ENCODE peak calls at places on chromosomes 3 and 15, in six cellular contexts. P is uterus, L is HCT116, N is esophagus squamous epithelium, H is body of pancreas, R is GM12878. A is an unnamed sample.

GRCh38 chr3:55267206-55267930 is 219.7 kb downstream of the WNT5A start:
- DNase-seq in P (no peak), H (no peak), L (no peak), R (no peak), N (no peak), A (no peak)

GRCh38 chr15:81108427-81108826 is 25.6 kb upstream of the CFAP161 start:
- DNase-seq in R (no peak), H (no peak), N (no peak), P (no peak), L (no peak), A (no peak)

GRCh38 chr3:152352559-152352958 is 83.8 kb downstream of the MBNL1 start:
- DNase-seq in L (no peak), H (no peak), P (no peak), N (no peak), R (no peak), A (no peak)

GRCh38 chr3:21703291-21703690 is 47.7 kb downstream of the ZNF385D start:
- DNase-seq in H (no peak), P (no peak), N (no peak), R (no peak), L (no peak), A (no peak)

GRCh38 chr15:36109943-36110658 is 469.3 kb upstream of the CDIN1 start:
- DNase-seq in H (no peak), N (no peak), R (no peak), L (no peak), P (peak), A (no peak)

GRCh38 chr3:113270096-113270495 is 58.7 kb downstream of the BOC start:
- DNase-seq in L (no peak), P (no peak), H (no peak), R (no peak), N (no peak), A (no peak)

GRCh38 chr3:111989061-111989678 is 9.6 kb upstream of the TAGLN3 start:
- DNase-seq in H (no peak), R (no peak), N (no peak), P (no peak), L (peak), A (no peak)

GRCh38 chr15:29773816-29774215 is 48.5 kb downstream of the TJP1 start:
- DNase-seq in N (no peak), L (no peak), P (no peak), H (no peak), R (no peak), A (no peak)

GRCh38 chr15:78212008-78212407 is 22.4 kb downstream of the ACSBG1 start:
- DNase-seq in N (no peak), L (no peak), P (no peak), R (no peak), H (no peak), A (no peak)

GRCh38 chr15:52236015-52236414 is 44.8 kb upstream of the GNB5 start:
- DNase-seq in P (no peak), N (no peak), L (no peak), R (no peak), H (no peak), A (no peak)

GRCh38 chr15:49313650-49314049 is 109.4 kb upstream of the FGF7 start:
- DNase-seq in N (no peak), L (no peak), R (no peak), P (no peak), H (no peak), A (no peak)

GRCh38 chr3:152193673-152194267 is 75.0 kb upstream of the MBNL1 start:
- DNase-seq in N (no peak), P (no peak), L (no peak), R (no peak), H (no peak), A (no peak)

GRCh38 chr3:53030864-53031445 is 14.9 kb downstream of the SFMBT1 start:
- DNase-seq in L (no peak), N (no peak), H (no peak), R (no peak), P (no peak), A (no peak)

GRCh38 chr3:161508852-161509477 is 12.4 kb downstream of the OTOL1 start:
- DNase-seq in P (no peak), H (no peak), N (no peak), L (no peak), R (no peak), A (no peak)

GRCh38 chr3:11200679-11200952 is 46.3 kb downstream of the HRH1 start:
- DNase-seq in H (no peak), N (no peak), L (no peak), R (no peak), P (no peak), A (no peak)

GRCh38 chr3:127667119-127667681 is 5.6 kb upstream of the ABTB1 start:
- DNase-seq in N (no peak), P (no peak), L (no peak), R (no peak), H (no peak), A (no peak)

GRCh38 chr3:24812116-24812515 is 317.5 kb upstream of the THRB start:
- DNase-seq in H (no peak), L (no peak), N (no peak), P (no peak), R (no peak), A (no peak)

GRCh38 chr15:79948095-79948695 is 22.8 kb downstream of the BCL2A1 start:
- DNase-seq in P (no peak), N (no peak), R (no peak), L (no peak), H (no peak), A (no peak)

GRCh38 chr3:73332558-73332957 is 271.1 kb downstream of the EBLN2 start:
- DNase-seq in R (no peak), N (no peak), L (no peak), P (no peak), H (no peak), A (no peak)

GRCh38 chr3:190564175-190564574 is 50.3 kb downstream of the IL1RAP start:
- DNase-seq in R (no peak), N (no peak), H (no peak), P (no peak), L (no peak), A (no peak)

GRCh38 chr3:61877359-61877770 is 316.0 kb downstream of the PTPRG start:
- DNase-seq in P (no peak), R (peak), N (no peak), H (no peak), L (peak), A (no peak)

GRCh38 chr3:134880431-134880830 is 85.4 kb downstream of the EPHB1 start:
- DNase-seq in L (no peak), R (no peak), P (no peak), N (no peak), H (no peak), A (no peak)

GRCh38 chr3:29415824-29416223 is 135.0 kb downstream of the RBMS3 start:
- DNase-seq in N (no peak), L (no peak), R (no peak), P (no peak), H (no peak), A (no peak)

GRCh38 chr3:168951368-168951767 is 712.1 kb downstream of the MECOM start:
- DNase-seq in H (no peak), P (no peak), N (no peak), L (peak), R (no peak), A (no peak)

GRCh38 chr3:188125076-188125475 is 28.9 kb upstream of the LPP start:
- DNase-seq in R (no peak), H (no peak), P (no peak), L (no peak), N (no peak), A (no peak)

GRCh38 chr3:188124184-188124583 is 29.8 kb upstream of the LPP start:
- DNase-seq in L (no peak), P (no peak), N (no peak), R (no peak), H (no peak), A (no peak)

GRCh38 chr3:188122571-188123169 is 31.3 kb upstream of the LPP start:
- DNase-seq in H (no peak), R (no peak), L (no peak), P (no peak), N (no peak), A (no peak)

GRCh38 chr3:188126271-188126670 is 27.7 kb upstream of the LPP start:
- DNase-seq in N (no peak), R (no peak), H (no peak), L (no peak), P (no peak), A (no peak)

DNA sequence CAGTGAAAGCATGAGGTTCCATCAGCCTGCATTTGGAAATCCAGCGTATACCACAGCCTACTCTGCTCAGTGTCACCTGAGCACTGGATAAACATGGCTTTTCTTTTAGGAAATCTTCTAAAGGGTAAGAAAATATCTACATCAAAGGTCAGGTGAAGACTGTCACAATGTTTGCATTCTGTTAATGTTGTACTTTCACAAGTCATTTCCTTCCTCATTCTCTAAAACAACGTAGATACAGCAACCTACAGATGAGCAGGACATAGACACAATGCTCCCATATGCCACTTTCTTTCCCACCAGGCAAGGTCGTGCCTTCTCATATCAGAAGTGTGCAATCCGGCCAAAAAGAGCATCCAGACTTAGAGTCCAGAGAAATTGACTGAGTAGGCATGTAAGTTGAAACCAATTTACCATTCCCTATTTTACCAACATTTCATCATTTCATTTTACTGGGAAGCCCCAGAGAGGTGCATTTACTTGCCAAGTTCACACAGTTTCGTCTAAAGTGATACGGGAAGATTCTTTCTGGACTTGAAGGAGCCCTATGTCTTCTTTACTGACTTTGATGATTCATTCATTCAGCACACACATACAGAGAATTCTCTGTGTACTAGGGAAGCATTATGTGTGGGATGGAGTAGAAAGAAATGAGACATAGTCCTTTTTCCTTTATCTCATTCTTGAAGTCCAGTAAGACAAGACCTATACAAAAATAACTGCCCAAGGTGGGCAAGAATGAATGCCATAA is 30.6 kb upstream of the LPP start:
- DNase-seq in L (no peak), H (no peak), N (no peak), P (no peak), R (no peak), A (no peak)
- TF ChIP-seq POLR2A in L (no peak), H (no peak), N (no peak), P (no peak), R (no peak), A (no peak)

GRCh38 chr3:123110953-123111615 is 44.3 kb downstream of the PDIA5 start:
- DNase-seq in P (no peak), L (no peak), N (no peak), R (no peak), H (no peak), A (no peak)

GRCh38 chr3:123116116-123116515 is 49.3 kb downstream of the PDIA5 start:
- DNase-seq in R (no peak), H (no peak), L (no peak), N (no peak), P (no peak), A (no peak)

GRCh38 chr3:123112232-123112631 is 45.4 kb downstream of the PDIA5 start:
- DNase-seq in R (no peak), H (no peak), P (no peak), L (no peak), N (no peak), A (no peak)

GRCh38 chr3:123111640-123112039 is 44.8 kb downstream of the PDIA5 start:
- DNase-seq in R (no peak), P (no peak), H (no peak), L (no peak), N (no peak), A (no peak)

GRCh38 chr3:123113889-123114450 is 47.1 kb downstream of the PDIA5 start:
- DNase-seq in L (no peak), H (no peak), R (no peak), N (no peak), P (no peak), A (no peak)
- H3K4me3 ChIP-seq in L (no peak), H (no peak), R (no peak), N (no peak), P (no peak), A (no peak)

GRCh38 chr3:170418422-170419300 is at the start of gene CLDN11:
- DNase-seq in R (no peak), P (peak), H (peak), L (no peak), N (no peak), A (no peak)
- TF ChIP-seq CTCF in R (no peak), P (no peak), H (no peak), L (no peak), N (no peak), A (no peak)

GRCh38 chr3:44687898-44688297 is 24.6 kb upstream of the ZNF502 start:
- DNase-seq in N (no peak), H (no peak), L (no peak), R (no peak), P (no peak), A (no peak)

GRCh38 chr3:44682182-44682896 is 30.1 kb upstream of the ZNF502 start:
- DNase-seq in R (no peak), N (no peak), H (no peak), L (no peak), P (no peak), A (no peak)

GRCh38 chr3:44680921-44681455 is 31.5 kb upstream of the ZNF502 start:
- DNase-seq in H (no peak), L (no peak), P (no peak), R (no peak), N (no peak), A (no peak)

DNA sequence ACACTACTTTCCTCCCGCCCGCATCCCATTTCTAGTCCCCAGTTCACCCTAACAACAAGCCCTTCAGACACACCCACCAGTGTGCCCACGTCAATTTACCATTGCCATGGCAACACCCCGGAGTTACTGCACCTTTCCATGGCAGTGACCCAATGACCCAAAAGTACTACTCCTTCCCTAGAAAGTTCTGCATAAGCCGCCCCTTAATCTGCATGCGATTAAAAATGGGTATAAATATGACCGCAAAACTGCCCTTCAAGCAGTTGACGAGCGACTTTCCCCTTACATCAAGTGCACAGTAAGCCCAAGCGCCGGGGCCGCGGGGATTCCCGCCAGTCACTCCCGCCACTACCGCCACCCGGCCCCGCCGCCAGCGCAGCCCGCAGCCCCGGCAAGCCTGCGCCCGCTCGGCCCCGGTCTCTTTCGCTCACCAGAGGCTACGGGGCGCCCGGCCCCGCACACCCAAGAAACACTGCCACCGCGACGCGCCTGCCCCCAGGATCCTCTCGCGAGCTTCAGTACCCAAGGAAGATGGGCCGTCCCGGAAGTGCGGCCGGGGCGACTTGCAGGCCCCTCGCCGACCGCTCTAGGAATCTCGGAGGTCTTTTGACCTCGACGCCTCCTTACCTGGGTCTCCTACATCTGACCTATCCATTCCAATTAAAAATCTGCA is 27.2 kb upstream of the ZNF502 start:
- DNase-seq in R (peak), L (no peak), P (peak), H (peak), N (no peak), A (peak)
- TF ChIP-seq POLR2A in R (peak), L (no peak), P (no peak), H (no peak), N (no peak), A (no peak)

GRCh38 chr15:75673426-75674247 is 25.9 kb downstream of the SNX33 start:
- DNase-seq in N (no peak), P (peak), R (no peak), L (no peak), H (peak), A (no peak)

GRCh38 chr15:75671684-75672083 is 24.0 kb downstream of the SNX33 start:
- DNase-seq in P (no peak), N (no peak), R (no peak), H (no peak), L (no peak), A (no peak)

GRCh38 chr15:75674366-75674765 is 26.7 kb downstream of the SNX33 start:
- DNase-seq in L (no peak), N (no peak), R (no peak), H (no peak), P (no peak), A (no peak)

GRCh38 chr15:75672111-75672602 is 24.4 kb downstream of the SNX33 start:
- DNase-seq in L (no peak), P (no peak), R (no peak), H (no peak), N (no peak), A (no peak)

GRCh38 chr15:75672646-75673425 is 25.1 kb downstream of the SNX33 start:
- DNase-seq in H (peak), L (no peak), P (peak), N (no peak), R (no peak), A (no peak)
- H3K4me3 ChIP-seq in H (no peak), L (no peak), P (no peak), N (no peak), R (no peak), A (no peak)

GRCh38 chr3:50627407-50628051 is 10.6 kb downstream of the MAPKAPK3 start:
- DNase-seq in H (no peak), P (no peak), L (peak), R (no peak), N (no peak), A (no peak)
- TF ChIP-seq CTCF in H (no peak), P (no peak), L (peak), R (peak), N (no peak), A (no peak)

DNA sequence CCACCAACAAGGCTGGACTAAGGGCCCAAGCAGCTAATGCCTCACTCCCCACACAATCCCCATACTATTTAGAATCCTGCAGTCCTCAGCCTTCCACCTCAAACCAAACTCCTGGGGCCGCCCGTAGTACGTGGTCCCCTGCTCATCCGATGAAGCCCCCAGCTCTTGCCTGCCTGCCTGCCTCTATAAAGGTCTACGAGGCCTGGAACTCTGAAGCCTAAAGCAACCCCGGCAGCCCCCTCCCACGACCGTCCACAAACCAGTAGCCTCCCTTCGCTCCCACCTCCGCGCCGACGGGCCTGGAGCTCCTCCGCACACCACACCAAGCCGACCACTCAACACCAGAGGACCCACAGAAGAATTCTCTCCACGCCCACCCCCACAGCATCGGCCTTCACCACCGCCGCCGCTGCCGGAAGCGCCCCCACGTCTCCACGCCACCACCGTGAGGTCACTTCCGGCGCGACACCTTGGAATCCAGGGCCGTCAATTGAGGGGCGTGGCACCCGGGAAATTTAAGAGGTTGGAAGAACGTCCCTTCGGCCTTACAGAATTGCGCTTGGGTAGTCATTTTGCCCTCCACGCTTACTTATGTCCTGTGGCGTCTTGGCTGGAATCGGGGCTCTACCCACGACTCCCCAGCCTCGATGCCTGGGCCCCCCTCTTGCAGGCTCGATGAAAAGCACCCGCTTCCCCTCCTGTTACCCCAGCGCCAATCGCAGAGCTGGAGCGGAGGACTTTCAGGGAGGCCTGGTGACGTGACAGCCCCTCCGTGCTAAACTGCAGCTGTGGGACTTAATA is at the start of gene EDC3:
- DNase-seq in N (peak), L (peak), R (peak), H (peak), P (peak), A (peak)
- TF ChIP-seq POLR2A in N (no peak), L (peak), R (peak), H (no peak), P (no peak), A (no peak)

GRCh38 chr3:165682734-165683133 is 154.5 kb downstream of the BCHE start:
- DNase-seq in N (no peak), H (no peak), R (no peak), P (no peak), L (no peak), A (no peak)

DNA sequence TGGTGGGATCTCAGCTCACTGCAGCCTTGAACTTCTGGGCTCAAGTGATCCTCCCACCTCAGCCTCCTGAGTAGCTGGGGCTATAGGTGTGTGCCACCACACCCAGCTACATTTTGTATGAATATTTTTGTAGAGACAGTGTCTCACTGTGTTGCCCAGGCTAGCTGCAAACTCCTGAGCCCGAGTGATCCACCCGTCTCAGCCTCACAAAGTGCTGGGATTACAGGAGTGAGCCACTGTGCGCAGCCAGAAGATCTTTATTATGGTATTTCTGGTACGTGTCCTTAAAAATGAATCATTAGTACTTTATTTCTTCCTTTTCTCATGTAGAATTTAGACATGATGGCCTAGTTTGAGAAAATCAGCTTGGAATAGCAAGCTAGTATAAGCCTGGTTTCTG is 153.3 kb downstream of the BCHE start:
- DNase-seq in H (no peak), N (no peak), L (no peak), P (no peak), R (no peak), A (no peak)
- H3K4me3 ChIP-seq in H (no peak), N (peak), L (no peak), P (no peak), R (no peak), A (no peak)

GRCh38 chr15:31498329-31498728 is 171.7 kb downstream of the KLF13 start:
- DNase-seq in H (no peak), P (no peak), R (no peak), N (no peak), L (no peak), A (no peak)
- TF ChIP-seq CTCF in H (no peak), P (no peak), R (no peak), N (no peak), L (no peak), A (no peak)

GRCh38 chr3:186540444-186541226 is 3.5 kb downstream of the CRYGS start:
- DNase-seq in R (peak), L (peak), P (peak), H (peak), N (no peak), A (peak)
- TF ChIP-seq POLR2A in R (no peak), L (no peak), P (no peak), H (no peak), N (no peak), A (no peak)

A was measured in lower leg skin.